ENCODE peak calls at places on chromosomes 6 and 20, in four cellular contexts. U is PC-3, P is MM.1S, C is neural progenitor cell. S is an unnamed sample.

GRCh38 chr6:150352321-150353296 is 16.2 kb upstream of the IYD start:
- DNase-seq in P (no peak), U (peak), C (no peak), S (peak)

GRCh38 chr6:107561325-107561724 is 71.4 kb downstream of the SOBP start:
- DNase-seq in P (no peak), U (no peak), C (peak), S (no peak)

GRCh38 chr6:169199625-169200335 is 53.9 kb downstream of the THBS2 start:
- DNase-seq in P (no peak), C (no peak), U (no peak), S (no peak)

GRCh38 chr6:46347669-46348068 is 143.6 kb downstream of the RCAN2 start:
- DNase-seq in U (peak), C (no peak), P (no peak), S (no peak)

GRCh38 chr20:14716251-14716650 is 378.8 kb upstream of the FLRT3 start:
- DNase-seq in C (peak), P (no peak), U (no peak), S (no peak)

GRCh38 chr20:61886721-61887658 is 178.7 kb downstream of the TAF4 start:
- DNase-seq in C (peak), U (peak), P (peak), S (peak)

GRCh38 chr6:156777866-156778614 is 862 bp downstream of the ARID1B start:
- DNase-seq in C (peak), P (peak), U (peak), S (peak)

GRCh38 chr6:108797951-108798671 is 50.1 kb upstream of the ARMC2 start:
- DNase-seq in P (no peak), U (peak), C (no peak), S (no peak)

GRCh38 chr6:89313006-89313405 is 2.1 kb downstream of the GABRR2 start:
- DNase-seq in P (no peak), C (no peak), U (peak), S (peak)

GRCh38 chr20:35635652-35636051 is 20.0 kb downstream of the SPAG4 start:
- DNase-seq in P (no peak), U (no peak), C (no peak), S (no peak)

GRCh38 chr20:1307171-1307570 is 21.8 kb downstream of the SDCBP2 start:
- DNase-seq in P (no peak), U (no peak), C (no peak), S (no peak)

GRCh38 chr6:86152546-86152945 is 509.9 kb upstream of the SYNCRIP start:
- DNase-seq in P (no peak), C (no peak), U (no peak), S (no peak)

GRCh38 chr20:2663887-2664719 is at the start of gene IDH3B:
- DNase-seq in P (peak), U (peak), C (peak), S (peak)

GRCh38 chr6:169008641-169009040 is 245.0 kb downstream of the THBS2 start:
- DNase-seq in C (no peak), U (no peak), P (no peak), S (peak)

GRCh38 chr6:22091424-22091948 is 205.3 kb downstream of the PRL start:
- DNase-seq in U (no peak), P (no peak), C (no peak), S (no peak)

GRCh38 chr6:150395388-150396009 is 26.7 kb downstream of the IYD start:
- DNase-seq in P (peak), C (peak), U (peak), S (peak)

GRCh38 chr20:31698803-31699718 is 23.6 kb downstream of the BCL2L1 start:
- DNase-seq in P (peak), U (peak), C (no peak), S (peak)

GRCh38 chr6:56965126-56965525 is 10.2 kb downstream of the BEND6 start:
- DNase-seq in P (no peak), U (no peak), C (no peak), S (no peak)

GRCh38 chr6:170022827-170023619 is 267.9 kb downstream of the DLL1 start:
- DNase-seq in C (no peak), U (no peak), P (no peak), S (no peak)

GRCh38 chr20:3420211-3420707 is 12.8 kb upstream of the DNAAF9 start:
- DNase-seq in U (peak), P (no peak), C (no peak), S (peak)

GRCh38 chr20:51104960-51105460 is 82.1 kb upstream of the KCNG1 start:
- DNase-seq in P (no peak), U (no peak), C (no peak), S (no peak)

GRCh38 chr20:51100617-51101016 is 77.7 kb upstream of the KCNG1 start:
- DNase-seq in P (peak), C (no peak), U (no peak), S (no peak)

GRCh38 chr20:51108638-51109363 is 85.9 kb upstream of the KCNG1 start:
- DNase-seq in U (no peak), P (no peak), C (no peak), S (no peak)

GRCh38 chr20:51106011-51106410 is 83.1 kb upstream of the KCNG1 start:
- DNase-seq in C (peak), P (no peak), U (no peak), S (no peak)
- TF ChIP-seq EZH2phosphoT487 in C (no peak), P (no peak), U (no peak), S (no peak)

DNA sequence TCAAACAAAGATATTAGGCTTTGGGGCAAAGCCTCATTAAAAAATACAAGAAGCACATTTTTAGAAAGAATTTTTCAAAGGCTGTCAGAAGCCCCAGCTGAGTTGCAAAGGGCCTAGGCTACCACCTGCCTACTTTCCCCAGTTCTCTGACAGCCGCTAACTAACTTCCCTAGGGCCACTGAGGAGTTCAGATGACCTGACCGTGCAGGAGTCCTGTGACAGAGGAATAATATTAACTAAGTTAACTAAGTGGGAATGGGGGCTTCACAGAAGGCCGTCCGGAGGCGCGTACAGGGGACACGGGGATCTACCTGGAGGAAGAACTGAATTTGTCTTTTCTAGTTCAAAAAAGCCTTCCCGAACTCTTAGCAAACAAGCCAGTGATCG is 884 bp downstream of the MCHR2 start:
- DNase-seq in P (no peak), U (no peak), C (no peak), S (no peak)
- H3K4me3 ChIP-seq in P (no peak), U (no peak), C (peak), S (peak)

DNA sequence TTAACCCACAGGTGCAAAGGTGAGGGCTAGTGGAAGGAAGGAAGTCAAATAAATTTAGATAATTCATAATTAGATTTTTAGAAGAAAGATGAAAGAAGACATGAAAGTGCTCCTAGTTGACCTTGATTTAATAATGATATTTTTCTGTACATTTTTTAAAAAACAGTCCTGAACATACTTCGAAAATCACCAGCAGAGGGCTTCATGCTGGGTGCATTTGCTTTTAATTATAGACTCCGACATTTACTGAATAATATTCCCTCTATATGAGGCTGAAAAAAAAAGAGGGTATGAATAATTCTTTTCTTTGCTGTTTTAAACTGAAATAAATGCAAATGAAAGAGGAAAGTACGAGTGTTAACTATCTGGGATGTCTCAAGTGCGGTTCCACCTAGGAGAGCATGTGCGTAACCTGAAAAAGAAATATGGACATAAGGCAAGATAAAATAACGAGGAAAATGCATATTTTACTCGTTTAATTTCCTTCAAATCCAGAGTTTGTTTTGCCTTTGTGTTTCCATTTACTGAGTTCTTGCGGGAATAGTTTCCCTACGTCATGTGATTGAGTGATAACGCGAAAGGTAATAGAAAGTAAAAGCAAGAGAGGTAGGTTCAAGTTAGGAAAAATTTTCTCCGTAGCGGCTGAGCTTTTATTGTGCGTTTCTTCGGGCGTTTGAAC is 3.1 kb upstream of the TFAP2B start:
- DNase-seq in C (no peak), P (peak), U (peak), S (peak)
- TF ChIP-seq EZH2 in C (no peak), P (no peak), U (no peak), S (no peak)

DNA sequence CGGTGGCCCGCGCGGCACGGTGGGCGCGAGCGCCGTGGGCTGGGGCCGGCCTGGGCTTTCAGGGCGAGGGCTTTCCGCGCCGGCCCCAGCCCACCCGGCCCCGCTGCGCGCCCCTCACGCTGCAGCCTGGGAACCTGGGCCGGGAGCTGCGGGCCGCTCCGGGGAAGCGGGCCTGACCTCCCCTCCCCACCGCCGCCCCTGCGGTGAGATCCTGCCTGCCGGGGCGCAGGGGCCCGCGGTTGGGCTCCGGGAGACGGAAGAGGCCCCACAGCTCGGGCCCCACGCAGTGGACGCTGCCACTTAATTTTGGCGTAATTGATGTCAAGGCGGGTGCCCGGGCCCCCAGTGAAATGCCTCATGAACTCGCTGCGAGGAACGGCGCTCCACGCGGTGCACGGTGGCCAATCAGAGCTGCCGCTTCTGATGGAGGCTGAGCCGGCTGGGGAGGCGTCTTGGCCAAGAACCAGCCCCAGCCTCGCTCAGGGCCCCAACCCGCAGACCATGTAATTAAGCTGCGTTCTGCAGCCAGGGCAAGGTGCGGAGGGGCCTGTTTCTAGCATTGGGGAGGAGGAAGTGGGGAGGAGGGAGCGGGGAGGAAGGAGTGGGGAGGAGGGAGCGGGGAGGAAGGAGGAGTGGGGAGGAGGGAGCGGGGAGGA is 96.1 kb upstream of the BHLHE23 start:
- DNase-seq in C (peak), U (peak), P (no peak), S (peak)
- TF ChIP-seq EZH2phosphoT487 in C (no peak), U (no peak), P (no peak), S (no peak)

DNA sequence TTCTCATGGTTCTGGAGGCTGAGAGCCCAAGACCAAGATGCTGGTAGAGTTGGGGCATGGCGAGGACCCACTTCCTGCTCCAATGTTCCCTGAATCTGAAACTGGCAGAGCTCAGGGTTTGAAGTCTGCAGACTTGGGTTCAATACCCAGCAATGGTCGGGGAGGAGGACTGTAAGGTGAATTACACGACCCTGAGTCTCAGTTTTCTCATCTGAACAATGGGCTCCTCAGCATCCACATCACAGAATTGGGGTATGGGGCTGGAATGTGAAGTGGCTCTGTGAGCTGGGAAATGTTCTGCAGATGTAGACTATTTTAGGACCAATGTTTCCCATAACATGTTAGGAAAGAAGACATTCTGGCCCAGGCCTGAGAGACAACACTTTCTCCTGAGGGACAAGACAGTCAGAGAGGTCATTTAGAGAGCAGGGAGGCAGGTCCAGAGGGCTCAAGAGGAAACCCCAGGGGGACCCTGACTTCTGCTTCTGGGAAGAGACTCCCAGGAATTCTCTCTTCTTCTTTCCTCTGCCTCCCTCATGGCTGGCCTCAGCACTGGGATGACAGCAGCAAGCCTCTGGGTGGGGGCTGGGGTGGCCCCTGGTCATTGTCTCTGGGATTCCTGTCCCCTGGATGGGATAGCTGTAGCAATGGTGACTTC is 141.3 kb upstream of the PMEPA1 start:
- DNase-seq in U (no peak), P (no peak), C (no peak), S (no peak)
- H3K4me3 ChIP-seq in U (no peak), P (no peak), C (no peak), S (no peak)

DNA sequence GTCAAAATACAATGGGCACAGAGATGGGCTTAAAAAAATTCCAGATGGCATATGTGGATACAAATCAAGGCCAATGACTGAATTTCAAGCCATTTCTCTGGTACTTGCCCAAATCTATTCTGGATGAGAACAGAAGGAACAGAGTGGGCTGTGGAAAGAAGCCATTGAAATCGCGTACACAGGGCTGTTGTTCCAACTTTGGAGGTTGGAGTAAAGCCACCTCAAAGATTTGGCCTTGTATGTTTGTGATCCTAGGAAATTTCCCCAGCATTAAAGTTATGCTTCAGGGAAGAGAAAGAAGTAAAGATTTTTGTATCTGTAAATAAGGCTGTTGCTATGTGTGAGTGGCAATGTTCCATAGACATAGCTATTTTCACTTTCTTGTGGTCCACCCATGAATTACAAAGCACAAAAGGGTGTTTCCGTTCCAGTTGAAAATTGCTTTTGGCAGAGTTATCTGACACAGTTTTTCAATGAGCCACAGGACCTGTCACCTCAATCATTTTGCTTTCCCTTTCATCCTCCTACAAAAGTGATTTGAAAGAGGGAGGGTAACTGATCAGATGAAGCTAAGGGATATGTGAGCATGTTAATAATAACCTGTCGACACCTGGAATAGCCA is 321.3 kb downstream of the TFAP2B start:
- DNase-seq in P (no peak), C (no peak), U (no peak), S (no peak)
- TF ChIP-seq EZH2 in P (no peak), C (no peak), U (no peak), S (no peak)

DNA sequence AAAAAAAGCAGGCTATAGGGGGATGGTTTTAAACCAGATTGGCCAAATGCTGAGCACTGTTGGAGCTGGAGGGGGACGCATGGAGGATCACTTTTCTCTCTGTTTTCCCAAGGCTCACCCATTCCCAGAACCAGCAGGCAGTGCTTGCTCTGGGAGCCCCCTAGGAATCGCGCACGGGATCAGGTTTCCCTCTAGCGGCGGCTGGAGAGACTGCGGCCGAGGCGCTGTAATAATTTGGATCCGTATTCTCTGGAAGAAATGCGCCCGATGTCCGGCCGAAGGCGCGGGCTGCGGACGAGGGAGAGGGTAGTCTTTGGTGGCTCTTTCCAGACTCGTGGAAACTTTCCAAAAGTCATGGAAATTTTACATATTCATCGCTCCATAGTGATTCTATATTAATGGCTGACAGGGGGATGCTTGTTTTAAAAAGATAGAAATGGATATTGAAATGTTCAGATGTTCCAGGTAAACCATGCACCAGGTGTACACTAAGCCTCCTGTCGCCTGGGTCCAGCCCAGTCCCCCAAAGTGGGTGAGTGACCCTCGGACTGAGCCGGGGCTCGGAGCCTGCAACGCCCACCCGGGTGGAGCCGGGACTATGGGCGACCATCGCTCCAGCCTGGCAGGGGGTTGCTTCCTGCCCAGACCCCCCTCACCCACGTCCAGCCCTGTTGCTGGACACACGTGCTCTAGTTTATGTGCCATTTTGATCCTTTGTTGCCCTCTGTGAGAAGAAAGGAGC is 78.7 kb upstream of the PHACTR3 start:
- DNase-seq in P (peak), U (peak), C (peak), S (peak)
- TF ChIP-seq EZH2phosphoT487 in P (no peak), U (no peak), C (no peak), S (no peak)

GRCh38 chr6:27214126-27214601 is 33.3 kb upstream of the PRSS16 start:
- DNase-seq in P (no peak), U (no peak), C (no peak), S (no peak)
- H3K4me3 ChIP-seq in P (no peak), U (peak), C (peak), S (peak)

GRCh38 chr20:9508696-9509178 is 5.7 kb upstream of the LAMP5 start:
- DNase-seq in U (no peak), C (peak), P (no peak), S (no peak)
- TF ChIP-seq EZH2 in U (no peak), C (peak), P (no peak), S (no peak)